ENCODE peak calls at places on chromosomes 11 and 22, in ten cellular contexts. O is stomach, Z is NB4, B is HCT116, T is A549, S is spleen, Q is endothelial cell of umbilical vein, I is prostate gland, W is body of pancreas, C is heart left ventricle. G is an unnamed sample.

GRCh38 chr22:37943471-37944198 is 9.8 kb downstream of the C22orf23 start:
- DNase-seq in O (no peak), Z (no peak), B (no peak), T (no peak), S (no peak), Q (no peak), I (peak; percentile 17), W (no peak), C (no peak), G (no peak)

GRCh38 chr22:23509571-23510302 is 70.4 kb downstream of the IGLL1 start:
- DNase-seq in O (no peak), Z (no peak), B (no peak), T (no peak), S (peak; percentile 25), Q (peak; percentile 7), I (no peak), W (no peak), C (no peak), G (no peak)

GRCh38 chr22:39661842-39662676 is 91.5 kb downstream of the CACNA1I start:
- DNase-seq in O (peak; percentile 37), Z (no peak), B (no peak), T (no peak), S (peak; percentile 86), Q (no peak), I (no peak), W (peak; percentile 28), C (no peak), G (no peak)

GRCh38 chr11:23280088-23280487 is 419.8 kb upstream of the CCDC179 start:
- DNase-seq in O (no peak), Z (no peak), B (no peak), T (no peak), S (no peak), Q (no peak), I (no peak), W (no peak), C (no peak), G (no peak)

GRCh38 chr11:109041876-109042275 is 377.0 kb downstream of the DDX10 start:
- DNase-seq in O (no peak), Z (no peak), B (no peak), T (no peak), S (no peak), Q (no peak), I (no peak), W (no peak), C (no peak), G (no peak)

GRCh38 chr11:47165294-47165840 is 11.3 kb downstream of the ARFGAP2 start:
- DNase-seq in O (no peak), Z (no peak), B (no peak), T (no peak), S (no peak), Q (no peak), I (no peak), W (no peak), C (no peak), G (no peak)

GRCh38 chr11:13111813-13112130 is 102.7 kb downstream of the RASSF10 start:
- DNase-seq in O (no peak), Z (no peak), B (no peak), T (no peak), S (no peak), Q (no peak), I (no peak), W (no peak), C (no peak), G (no peak)

GRCh38 chr11:112773256-112773655 is 188.0 kb upstream of the NCAM1 start:
- DNase-seq in O (no peak), Z (no peak), B (no peak), T (no peak), S (no peak), Q (no peak), I (no peak), W (no peak), C (no peak), G (no peak)

GRCh38 chr11:132231656-132232173 is 861.3 kb downstream of the NTM start:
- DNase-seq in O (no peak), Z (no peak), B (no peak), T (no peak), S (no peak), Q (no peak), I (no peak), W (no peak), C (no peak), G (no peak)

GRCh38 chr11:45094958-45095690 is 51.3 kb upstream of the PRDM11 start:
- DNase-seq in O (no peak), Z (no peak), B (no peak), T (no peak), S (peak; percentile 65), Q (no peak), I (no peak), W (no peak), C (no peak), G (peak; percentile 37)

GRCh38 chr22:27388090-27388600 is 413.4 kb downstream of the MN1 start:
- DNase-seq in O (no peak), Z (peak; percentile 13), B (no peak), T (no peak), S (no peak), Q (no peak), I (no peak), W (no peak), C (no peak), G (no peak)

GRCh38 chr11:131204984-131205383 is 165.4 kb upstream of the NTM start:
- DNase-seq in O (no peak), Z (no peak), B (no peak), T (no peak), S (no peak), Q (no peak), I (no peak), W (no peak), C (no peak), G (no peak)

GRCh38 chr22:40463017-40463631 is 92.7 kb downstream of the SGSM3 start:
- DNase-seq in O (no peak), Z (peak; percentile 89), B (no peak), T (no peak), S (peak; percentile 84), Q (no peak), I (no peak), W (no peak), C (peak; percentile 32), G (no peak)

GRCh38 chr11:68193018-68193417 is 20.1 kb downstream of the KMT5B start:
- DNase-seq in O (no peak), Z (no peak), B (no peak), T (no peak), S (no peak), Q (no peak), I (no peak), W (no peak), C (no peak), G (no peak)

GRCh38 chr11:16347928-16348685 is 8.2 kb downstream of the SOX6 start:
- DNase-seq in O (no peak), Z (no peak), B (no peak), T (no peak), S (no peak), Q (no peak), I (no peak), W (no peak), C (no peak), G (peak; percentile 42)

GRCh38 chr11:8839957-8840945 is 70.7 kb upstream of the AKIP1 start:
- DNase-seq in O (peak; percentile 76), Z (no peak), B (no peak), T (no peak), S (peak; percentile 52), Q (peak; percentile 92), I (peak; percentile 52), W (peak; percentile 29), C (peak; percentile 40), G (peak; percentile 33)

GRCh38 chr11:119741369-119742262 is 12.6 kb upstream of the NECTIN1 start:
- DNase-seq in O (peak; percentile 69), Z (peak; percentile 56), B (no peak), T (peak; percentile 58), S (peak; percentile 91), Q (peak; percentile 20), I (no peak), W (peak; percentile 33), C (peak; percentile 66), G (peak; percentile 66)

DNA sequence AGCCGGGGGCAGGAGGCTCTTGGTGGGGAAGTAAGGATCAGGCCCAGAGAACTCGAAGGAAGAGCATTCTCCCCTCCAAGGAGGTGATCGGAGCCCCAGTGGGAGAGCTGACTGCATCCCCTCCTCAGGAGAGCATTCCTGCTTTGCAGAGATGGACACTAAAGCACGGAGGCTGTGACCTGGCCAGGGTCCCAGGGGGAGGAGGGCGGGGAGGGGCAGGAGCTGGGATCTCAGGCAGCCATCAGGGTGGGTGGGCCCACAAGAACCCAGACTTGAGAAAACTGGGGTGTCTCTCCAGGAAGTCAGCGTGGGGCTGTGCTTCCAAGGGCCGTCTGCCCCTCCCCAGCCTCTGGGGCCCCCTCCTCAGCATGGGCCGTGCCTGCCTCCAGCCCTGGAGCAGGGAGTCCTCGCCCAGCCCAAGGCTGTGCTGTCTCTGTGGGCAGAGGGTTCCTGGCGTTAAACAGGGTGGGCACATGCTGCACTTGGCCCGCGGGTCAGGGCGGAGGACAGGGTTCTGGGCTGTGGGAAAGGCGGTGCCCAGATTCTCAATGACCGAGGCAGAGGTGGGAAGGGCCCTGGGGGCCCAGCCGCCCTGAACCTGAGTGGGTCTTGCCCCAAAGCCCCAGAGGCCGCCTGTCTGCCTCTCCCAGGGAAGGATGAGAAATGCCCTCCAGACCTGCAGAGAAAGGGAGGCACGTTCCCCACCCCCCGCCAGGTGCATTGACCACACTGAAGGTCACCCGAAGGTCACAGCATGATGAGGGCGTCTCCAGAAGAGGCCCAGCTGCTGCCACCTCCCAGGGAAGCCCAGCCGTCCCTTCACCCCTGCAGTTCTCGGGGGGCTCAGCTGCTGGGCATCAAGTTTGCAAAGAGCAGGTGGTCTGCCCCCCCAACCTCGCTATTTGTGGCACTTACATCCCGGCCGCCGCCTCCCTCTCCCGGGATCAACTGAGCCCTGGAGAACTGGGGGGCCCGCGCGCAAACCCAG is 643 bp downstream of the CEND1 start:
- DNase-seq in O (no peak), Z (no peak), B (no peak), T (no peak), S (no peak), Q (no peak), I (no peak), W (no peak), C (no peak), G (peak; percentile 16)
- TF ChIP-seq POLR2A in O (no peak), Z (no peak), B (no peak), T (no peak), S (no peak), Q (no peak), I (no peak), W (no peak), C (no peak), G (no peak)

GRCh38 chr11:14892036-14892556 is at the start of gene CYP2R1:
- DNase-seq in O (peak; percentile 97), Z (peak; percentile 98), B (peak; percentile 97), T (peak; percentile 99), S (peak; percentile 97), Q (peak; percentile 98), I (peak; percentile 97), W (peak; percentile 97), C (peak; percentile 97), G (peak; percentile 99)
- TF ChIP-seq POLR2A in O (no peak), Z (no peak), B (no peak), T (peak; percentile 66), S (no peak), Q (no peak), I (peak; percentile 73), W (peak; percentile 46), C (no peak), G (peak; percentile 76)

GRCh38 chr22:19442166-19442565 is 5.3 kb downstream of the C22orf39 start:
- DNase-seq in O (no peak), Z (no peak), B (no peak), T (no peak), S (no peak), Q (no peak), I (no peak), W (no peak), C (no peak), G (no peak)
- TF ChIP-seq POLR2A in O (no peak), Z (no peak), B (no peak), T (no peak), S (no peak), Q (no peak), I (no peak), W (no peak), C (no peak), G (no peak)

GRCh38 chr11:73760680-73761402 is at the start of gene RAB6A:
- DNase-seq in O (peak; percentile 100), Z (peak; percentile 100), B (peak; percentile 99), T (peak; percentile 96), S (peak; percentile 100), Q (peak; percentile 100), I (peak; percentile 100), W (peak; percentile 100), C (peak; percentile 100), G (peak; percentile 100)
- TF ChIP-seq POLR2A in O (no peak), Z (peak; percentile 73), B (peak; percentile 82), T (peak; percentile 86), S (peak; percentile 75), Q (peak; percentile 73), I (peak; percentile 85), W (peak; percentile 96), C (no peak), G (peak; percentile 96)

G was measured in right lobe of liver.